ENCODE peak calls at places on chromosomes 12 and 14, in five cellular contexts. G is HuH-7.5; L is glomerular endothelial cell; M is activated CD4-positive, alpha-beta T cell treated with anti-CD3 and anti-CD28 coated beads, Interleukin-2, amount 50 U/mL, for 4 hours; X is fibroblast of the aortic adventitia. R is an unnamed sample.

GRCh38 chr12:92928431-92928961 is 599 bp downstream of the EEA1 start:
- DNase-seq in G (no peak), L (no peak), M (peak; percentile 65), X (peak; percentile 23), R (peak; percentile 41)

GRCh38 chr12:130728158-130729058 is 12.3 kb upstream of the RIMBP2 start:
- DNase-seq in G (no peak), L (no peak), M (no peak), X (no peak), R (no peak)

GRCh38 chr12:41963398-41963797 is 181.3 kb downstream of the GXYLT1 start:
- DNase-seq in G (no peak), L (no peak), M (no peak), X (no peak), R (no peak)

GRCh38 chr12:51511546-51512260 is 79.3 kb upstream of the SCN8A start:
- DNase-seq in G (no peak), L (no peak), M (no peak), X (no peak), R (no peak)

GRCh38 chr12:56994231-56994746 is 12.1 kb downstream of the ZBTB39 start:
- DNase-seq in G (no peak), L (no peak), M (no peak), X (no peak), R (no peak)

GRCh38 chr14:51328089-51328941 is 88.3 kb downstream of the TMX1 start:
- DNase-seq in G (no peak), L (no peak), M (peak; percentile 5), X (peak; percentile 77), R (no peak)

GRCh38 chr14:90628825-90629224 is 187.4 kb downstream of the TTC7B start:
- DNase-seq in G (no peak), L (no peak), M (no peak), X (no peak), R (no peak)

GRCh38 chr12:130677957-130678558 is 38.0 kb downstream of the RIMBP2 start:
- DNase-seq in G (no peak), L (no peak), M (no peak), X (no peak), R (no peak)

GRCh38 chr14:69699743-69700309 is 67.1 kb upstream of the SRSF5 start:
- DNase-seq in G (no peak), L (no peak), M (no peak), X (no peak), R (no peak)

GRCh38 chr14:64117671-64118402 is 176.3 kb downstream of the ESR2 start:
- DNase-seq in G (no peak), L (no peak), M (no peak), X (peak; percentile 88), R (no peak)

GRCh38 chr12:50686976-50687375 is 76.9 kb upstream of the ATF1 start:
- DNase-seq in G (no peak), L (no peak), M (no peak), X (no peak), R (no peak)

GRCh38 chr12:120361506-120362208 is 7.3 kb downstream of the MSI1 start:
- DNase-seq in G (no peak), L (no peak), M (no peak), X (peak; percentile 45), R (no peak)

GRCh38 chr12:131104464-131105350 is 151.0 kb downstream of the ADGRD1 start:
- DNase-seq in G (peak; percentile 78), L (no peak), M (peak; percentile 81), X (peak; percentile 56), R (peak; percentile 71)

GRCh38 chr12:6662602-6662905 is 365 bp downstream of the ING4 start:
- DNase-seq in G (peak; percentile 75), L (no peak), M (no peak), X (no peak), R (no peak)

R was measured in activated T-cell treated with anti-CD3 and anti-CD28 coated beads for 1 hour.